ENCODE peak calls at places on chromosomes 5 and 9, in six cellular contexts. J is GM13977, L is dorsolateral prefrontal cortex, G is ELR, C is mucosa of gallbladder, M is foreskin fibroblast. K is an unnamed sample.

GRCh38 chr9:16207161-16207560 is 654.3 kb downstream of the CCDC171 start:
- DNase-seq in J (peak), L (no peak), G (peak), C (no peak), M (peak), K (no peak)

GRCh38 chr5:129973716-129974426 is 69.6 kb downstream of the CHSY3 start:
- DNase-seq in J (no peak), L (no peak), G (no peak), C (no peak), M (peak), K (no peak)

GRCh38 chr5:41772071-41772470 is 98.2 kb downstream of the OXCT1 start:
- DNase-seq in J (no peak), L (no peak), G (no peak), C (no peak), M (no peak), K (no peak)

GRCh38 chr5:74262810-74263209 is 377.7 kb downstream of the ENC1 start:
- DNase-seq in J (no peak), L (no peak), G (no peak), C (no peak), M (no peak), K (no peak)

GRCh38 chr9:97803167-97804058 is 49.6 kb upstream of the FOXE1 start:
- DNase-seq in J (peak), L (peak), G (peak), C (peak), M (peak), K (peak)

GRCh38 chr5:159582756-159583523 is 252.7 kb upstream of the IL12B start:
- DNase-seq in J (no peak), L (no peak), G (peak), C (no peak), M (no peak), K (peak)

GRCh38 chr5:61071565-61071964 is 90.7 kb downstream of the SMIM15 start:
- DNase-seq in J (no peak), L (no peak), G (no peak), C (no peak), M (no peak), K (no peak)

GRCh38 chr5:31478901-31479300 is 53.0 kb downstream of the DROSHA start:
- DNase-seq in J (no peak), L (no peak), G (no peak), C (no peak), M (no peak), K (no peak)

GRCh38 chr9:91714020-91714721 is 235.9 kb downstream of the ROR2 start:
- DNase-seq in J (no peak), L (no peak), G (peak), C (peak), M (peak), K (peak)

GRCh38 chr9:98610196-98610595 is 98.5 kb downstream of the GABBR2 start:
- DNase-seq in J (no peak), L (no peak), G (no peak), C (no peak), M (no peak), K (no peak)

GRCh38 chr5:113329981-113330380 is 104.8 kb downstream of the TSSK1B start:
- DNase-seq in J (no peak), L (no peak), G (no peak), C (no peak), M (no peak), K (no peak)

GRCh38 chr9:22649384-22649783 is 202.8 kb downstream of the DMRTA1 start:
- DNase-seq in J (no peak), L (no peak), G (no peak), C (no peak), M (no peak), K (no peak)

GRCh38 chr9:113677057-113677456 is 199.1 kb upstream of the ZNF618 start:
- DNase-seq in J (no peak), L (no peak), G (no peak), C (no peak), M (no peak), K (no peak)

GRCh38 chr5:96562614-96563013 is 99.6 kb upstream of the CAST start:
- DNase-seq in J (no peak), L (no peak), G (peak), C (no peak), M (peak), K (no peak)

GRCh38 chr9:112831969-112832368 is 58.7 kb downstream of the SLC46A2 start:
- DNase-seq in J (no peak), L (no peak), G (no peak), C (no peak), M (no peak), K (no peak)

GRCh38 chr5:32909207-32909606 is 198.1 kb downstream of the NPR3 start:
- DNase-seq in J (no peak), L (no peak), G (peak), C (no peak), M (peak), K (no peak)

GRCh38 chr5:34655354-34655991 is 655 bp upstream of the RAI14 start:
- DNase-seq in J (peak), L (peak), G (peak), C (peak), M (peak), K (peak)

GRCh38 chr5:110262754-110263153 is 463.7 kb downstream of the TMEM232 start:
- DNase-seq in J (no peak), L (no peak), G (no peak), C (no peak), M (no peak), K (no peak)

GRCh38 chr5:52961238-52961637 is 27.9 kb upstream of the ITGA2 start:
- DNase-seq in J (no peak), L (no peak), G (no peak), C (no peak), M (no peak), K (no peak)

GRCh38 chr9:99001892-99002291 is 58.2 kb downstream of the COL15A1 start:
- DNase-seq in J (no peak), L (no peak), G (no peak), C (no peak), M (no peak), K (no peak)

GRCh38 chr9:78713746-78714405 is 417.0 kb downstream of the PSAT1 start:
- DNase-seq in J (no peak), L (no peak), G (peak), C (no peak), M (peak), K (no peak)

K was measured in LoVo.